ENCODE peak calls at places on chromosomes 7 and 10, in four cellular contexts. M is lung, P is Peyer's patch, Z is hepatocyte. Y is an unnamed sample. For H3K36me3, the result is how much of the 10 kb centered on the place peaks cover.

GRCh38 chr10:91796332-91797076 is 1.7 kb upstream of the TNKS2 start:
- DNase-seq in P (peak), Z (peak), M (peak), Y (no peak)

GRCh38 chr10:27525819-27526218 is 21.7 kb downstream of the RAB18 start:
- DNase-seq in Z (no peak), M (no peak), P (no peak), Y (no peak)

GRCh38 chr10:80407836-80408197 is 534 bp upstream of the PRXL2A start:
- DNase-seq in Z (peak), M (no peak), P (no peak), Y (no peak)

GRCh38 chr7:150976529-150977381 is 1.4 kb downstream of the KCNH2 start:
- DNase-seq in Z (no peak), P (no peak), M (no peak), Y (no peak)

GRCh38 chr7:55224111-55224510 is 141.0 kb upstream of the LANCL2 start:
- DNase-seq in M (no peak), Z (no peak), P (no peak), Y (no peak)

GRCh38 chr7:41955475-41956243 is 252.8 kb upstream of the INHBA start:
- DNase-seq in Z (peak), M (peak), P (peak), Y (peak)

GRCh38 chr10:132048294-132048667 is 17.5 kb upstream of the JAKMIP3 start:
- DNase-seq in M (no peak), Z (no peak), P (no peak), Y (no peak)

GRCh38 chr7:85851571-85852193 is 664.8 kb upstream of the SEMA3D start:
- DNase-seq in M (no peak), Z (peak), P (no peak), Y (no peak)

GRCh38 chr7:1721047-1721687 is 51.1 kb downstream of the ELFN1 start:
- DNase-seq in Z (no peak), M (no peak), P (no peak), Y (no peak)

GRCh38 chr10:5449823-5450222 is 37.5 kb downstream of the NET1 start:
- DNase-seq in P (no peak), Z (peak), M (no peak), Y (no peak)

GRCh38 chr7:136062625-136063336 is 85.6 kb upstream of the MTPN start:
- DNase-seq in P (no peak), M (no peak), Z (no peak), Y (no peak)

GRCh38 chr7:2518737-2519118 is 846 bp upstream of the LFNG start:
- DNase-seq in M (no peak), P (no peak), Z (no peak), Y (no peak)

GRCh38 chr7:14936530-14936929 is 34.0 kb upstream of the DGKB start:
- DNase-seq in Z (peak), M (no peak), P (no peak), Y (no peak)

GRCh38 chr10:88886557-88886956 is 6.5 kb downstream of the STAMBPL1 start:
- DNase-seq in M (no peak), Z (no peak), P (peak), Y (no peak)

GRCh38 chr7:103689262-103689661 is 243.3 kb upstream of the SLC26A5 start:
- DNase-seq in M (no peak), P (no peak), Z (no peak), Y (no peak)

GRCh38 chr7:115680921-115681320 is 349.6 kb downstream of the TFEC start:
- DNase-seq in M (no peak), Z (no peak), P (no peak), Y (no peak)

GRCh38 chr7:66804001-66804400 is 63.5 kb downstream of the RABGEF1 start:
- DNase-seq in Z (no peak), M (no peak), P (no peak), Y (no peak)

GRCh38 chr7:103341466-103341865 is 3.1 kb downstream of the DNAJC2 start:
- DNase-seq in P (no peak), M (no peak), Z (no peak), Y (no peak)

GRCh38 chr7:18458830-18459229 is 36.7 kb upstream of the HDAC9 start:
- DNase-seq in M (no peak), Z (no peak), P (no peak), Y (no peak)

GRCh38 chr10:17379151-17379690 is 75.2 kb downstream of the ST8SIA6 start:
- DNase-seq in M (no peak), P (no peak), Z (no peak), Y (no peak)

GRCh38 chr10:85926986-85927385 is 439.6 kb downstream of the GRID1 start:
- DNase-seq in P (no peak), Z (no peak), M (no peak), Y (no peak)

GRCh38 chr10:25226775-25227682 is 52.2 kb downstream of the GPR158 start:
- DNase-seq in Z (peak), M (peak), P (no peak), Y (no peak)

GRCh38 chr7:155336812-155337602 is 39.3 kb downstream of the INSIG1 start:
- DNase-seq in Z (no peak), P (no peak), M (no peak), Y (no peak)

GRCh38 chr10:36393800-36394199 is 731.6 kb upstream of the ANKRD30A start:
- DNase-seq in Z (no peak), M (no peak), P (no peak), Y (no peak)

GRCh38 chr10:8122970-8123369 is 68.5 kb downstream of the GATA3 start:
- DNase-seq in Z (no peak), M (no peak), P (no peak), Y (no peak)

GRCh38 chr7:47153076-47153475 is 428.8 kb downstream of the TNS3 start:
- DNase-seq in Z (peak), M (peak), P (no peak), Y (no peak)

GRCh38 chr10:69829792-69830191 is 28.1 kb downstream of the COL13A1 start:
- DNase-seq in Z (no peak), M (no peak), P (no peak), Y (no peak)

GRCh38 chr10:860519-860918 is 71.0 kb downstream of the LARP4B start:
- DNase-seq in Z (no peak), P (no peak), M (no peak), Y (no peak)
- H3K36me3 ChIP-seq in Z (under half), P (under half), M (under half), Y (half or more)

DNA sequence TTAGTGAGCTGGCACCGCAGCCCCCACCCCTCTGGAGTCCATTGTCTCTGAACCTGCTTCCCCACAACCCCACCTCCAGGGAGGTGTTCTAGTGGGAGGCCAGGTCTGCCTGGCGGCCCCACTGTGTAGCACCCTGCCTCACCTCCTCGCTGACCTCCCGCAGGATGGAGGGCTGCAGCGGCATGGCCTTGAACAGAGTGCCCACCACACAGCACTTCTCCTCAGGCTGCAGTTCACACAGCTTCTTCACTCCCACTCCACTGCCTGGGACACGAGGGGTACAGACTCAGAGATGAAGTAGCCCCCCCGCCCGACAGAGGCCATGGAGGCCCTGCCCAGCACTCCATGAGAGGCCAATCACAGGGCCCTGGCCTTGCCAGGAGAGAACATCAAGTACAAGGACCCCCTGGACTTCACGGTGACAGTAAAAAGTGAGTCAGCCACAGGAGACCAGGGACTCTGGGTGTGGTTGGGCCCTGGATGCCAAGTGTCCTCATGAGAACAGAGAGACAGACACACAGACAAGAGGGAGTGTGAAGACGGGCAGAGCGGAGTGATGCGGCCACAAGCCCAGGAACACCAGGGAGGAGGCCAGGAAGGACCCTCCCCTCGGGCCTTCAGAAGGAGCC is 5.4 kb downstream of the POLD2 start:
- DNase-seq in P (no peak), Z (no peak), M (no peak), Y (no peak)
- TF ChIP-seq CTCF in P (no peak), Z (no peak), M (no peak), Y (no peak)

DNA sequence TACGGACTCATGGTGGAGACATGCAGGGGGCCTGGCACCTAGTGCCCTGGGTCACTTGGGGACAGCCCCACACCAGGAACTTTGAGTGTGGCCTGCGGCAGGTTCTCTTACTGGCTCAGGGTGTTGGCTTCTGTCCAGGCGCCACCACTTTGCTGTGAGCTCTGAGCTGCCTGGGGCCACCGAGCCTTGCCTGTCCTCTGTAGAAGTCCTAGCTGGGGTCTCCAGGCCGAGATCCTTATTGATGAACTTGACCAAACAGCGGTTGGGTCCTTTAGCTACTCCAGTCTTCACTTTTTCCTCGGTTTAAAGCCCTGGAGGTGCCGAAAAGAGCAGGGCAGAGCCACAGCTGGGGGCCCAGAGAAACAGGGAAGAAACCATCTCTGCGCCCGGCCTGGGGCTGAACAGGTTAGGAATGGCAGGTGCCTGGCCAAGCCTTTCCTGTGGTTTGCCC is 41.3 kb downstream of the ZNF467 start:
- DNase-seq in Z (no peak), M (no peak), P (no peak), Y (no peak)
- H3K36me3 ChIP-seq in Z (under half), M (half or more), P (under half), Y (under half)

DNA sequence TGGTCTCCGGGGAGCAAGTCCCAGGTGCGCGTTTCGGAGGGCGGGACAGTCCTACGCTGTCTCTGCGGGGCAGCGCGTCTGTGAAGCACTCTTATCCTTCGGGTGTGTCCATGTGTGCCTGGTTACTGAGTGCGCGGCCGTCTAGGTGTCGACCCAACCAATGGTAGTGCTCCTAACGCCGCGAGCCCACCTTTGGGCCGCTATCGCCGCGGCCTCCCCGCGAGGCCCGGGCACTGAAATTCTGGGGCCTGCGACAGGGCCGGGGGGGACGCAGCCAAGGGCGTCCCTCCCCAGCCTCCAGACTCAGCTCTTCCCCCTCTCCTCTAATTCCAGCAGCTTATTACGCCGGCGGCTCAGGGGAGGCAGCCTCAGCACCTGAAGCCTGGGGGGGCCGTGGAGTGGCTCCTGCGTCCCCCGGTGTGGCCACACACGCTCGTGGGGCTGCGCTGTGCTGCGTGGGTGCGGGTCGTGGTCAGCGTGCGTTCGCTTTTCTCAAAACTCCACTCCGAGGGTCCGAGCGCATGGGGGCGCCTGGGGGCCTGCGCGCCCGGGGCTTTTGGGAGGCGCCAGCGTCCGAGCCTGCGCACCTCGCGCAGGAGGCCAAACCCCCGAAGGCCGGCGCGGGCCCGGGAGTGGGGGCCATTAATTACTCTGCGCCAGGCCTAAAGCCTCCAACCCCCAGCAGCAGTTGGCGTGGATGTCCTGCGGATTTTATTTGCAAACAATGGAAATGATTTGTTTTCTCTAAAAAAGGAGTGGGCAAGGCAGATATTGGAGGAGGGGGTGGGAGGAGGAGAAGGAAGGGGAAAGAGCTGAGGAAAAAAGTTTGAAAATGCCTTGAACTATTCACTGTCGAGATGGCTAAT is 3.0 kb upstream of the ZNF503 start:
- DNase-seq in P (no peak), M (peak), Z (peak), Y (no peak)
- TF ChIP-seq CTCF in P (no peak), M (no peak), Z (no peak), Y (no peak)

DNA sequence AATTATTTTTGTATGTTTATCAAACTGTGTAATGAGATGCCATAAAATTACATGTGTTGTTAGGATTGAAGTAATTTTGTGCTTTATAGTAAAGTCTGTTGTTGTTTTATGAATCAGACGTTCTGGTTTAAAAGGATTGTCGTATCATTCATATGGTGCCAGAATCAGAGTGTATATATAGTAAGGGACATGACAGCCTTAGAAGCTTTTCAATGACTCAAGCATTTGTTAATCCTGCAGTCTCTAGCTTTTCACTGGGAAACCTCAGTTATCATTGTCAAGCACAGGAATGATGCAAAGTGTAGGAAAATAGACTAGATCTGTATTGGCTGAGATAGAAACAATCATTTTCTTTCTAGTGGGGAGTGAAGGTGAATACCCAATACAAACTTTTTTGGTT is 57.5 kb downstream of the TRRAP start:
- DNase-seq in P (no peak), Z (no peak), M (no peak), Y (no peak)
- H3K36me3 ChIP-seq in P (under half), Z (under half), M (under half), Y (half or more)

GRCh38 chr7:107492875-107493274 is 23.0 kb downstream of the GPR22 start:
- DNase-seq in M (no peak), Z (no peak), P (no peak), Y (no peak)

GRCh38 chr7:107494315-107494751 is 24.5 kb downstream of the GPR22 start:
- DNase-seq in P (no peak), M (no peak), Z (no peak), Y (no peak)

GRCh38 chr7:107495516-107495915 is 25.7 kb downstream of the GPR22 start:
- DNase-seq in M (no peak), Z (no peak), P (no peak), Y (no peak)

GRCh38 chr7:107494910-107495309 is 25.1 kb downstream of the GPR22 start:
- DNase-seq in M (no peak), P (no peak), Z (no peak), Y (no peak)
- TF ChIP-seq CTCF in M (no peak), P (no peak), Z (no peak), Y (no peak)

Y was measured in RWPE2.